ENCODE peak calls at places on chromosomes 16 and 17, in nine cellular contexts. F is stimulated activated CD8-positive, alpha-beta memory T cell treated with anti-CD3 and anti-CD28 coated beads, Interleukin-12 subunit alpha, Interleukin-12 subunit beta, amount 100 ng/mL, for 4 hours; K is activated T-cell treated with anti-CD3 and anti-CD28 coated beads for 1 hour; P is NCI-H69; N is neuronal stem cell; C is cardiac fibroblast; O is AG04450; L is NCI-H2171; Y is retina. V is an unnamed sample.

GRCh38 chr17:39994448-39994847 is 13.8 kb downstream of the PSMD3 start:
- DNase-seq in L (no peak), Y (no peak), P (no peak), N (no peak), C (no peak), O (no peak), K (no peak), F (no peak), V (no peak)

GRCh38 chr16:27353853-27354252 is 40.1 kb downstream of the IL4R start:
- DNase-seq in O (no peak), F (no peak), C (no peak), N (no peak), K (no peak), P (no peak), L (no peak), Y (no peak), V (no peak)

GRCh38 chr17:69477204-69477899 is 62.9 kb downstream of the MAP2K6 start:
- DNase-seq in C (no peak), P (no peak), L (no peak), Y (no peak), O (no peak), N (no peak), F (no peak), K (no peak), V (peak)

GRCh38 chr16:87556941-87557459 is 45.3 kb upstream of the JPH3 start:
- DNase-seq in P (no peak), F (no peak), K (no peak), Y (no peak), C (peak), L (no peak), N (no peak), O (no peak), V (no peak)

GRCh38 chr16:52561910-52562741 is 15.2 kb upstream of the TOX3 start:
- DNase-seq in L (no peak), C (no peak), O (no peak), F (no peak), Y (no peak), K (no peak), P (peak), N (no peak), V (peak)

GRCh38 chr16:31301708-31302400 is 42.1 kb downstream of the ITGAM start:
- DNase-seq in O (no peak), N (no peak), Y (no peak), F (no peak), L (no peak), C (peak), K (no peak), P (no peak), V (peak)

GRCh38 chr16:49158029-49158642 is 123.5 kb downstream of the CBLN1 start:
- DNase-seq in K (no peak), O (no peak), F (no peak), N (peak), L (no peak), Y (peak), C (peak), P (no peak), V (peak)

GRCh38 chr17:28901866-28902818 is 737 bp downstream of the DHRS13 start:
- DNase-seq in K (peak), N (peak), F (peak), L (peak), Y (peak), O (no peak), C (peak), P (peak), V (peak)

GRCh38 chr17:49809056-49809455 is 20.6 kb downstream of the KAT7 start:
- DNase-seq in C (no peak), L (no peak), P (no peak), F (no peak), N (no peak), O (no peak), K (no peak), Y (no peak), V (no peak)

GRCh38 chr17:43908111-43908721 is 880 bp upstream of the MPP2 start:
- DNase-seq in C (peak), Y (peak), K (peak), N (peak), F (peak), O (peak), L (peak), P (peak), V (no peak)

GRCh38 chr16:67071476-67072048 is 38.2 kb upstream of the PHAF1 start:
- DNase-seq in K (no peak), Y (no peak), N (no peak), F (no peak), O (no peak), P (no peak), C (no peak), L (no peak), V (no peak)

GRCh38 chr16:69833791-69834282 is 71.7 kb downstream of the WWP2 start:
- DNase-seq in C (no peak), F (no peak), Y (no peak), P (no peak), L (no peak), O (no peak), N (no peak), K (no peak), V (no peak)

V was measured in DMS53.